ENCODE peak calls at places on chromosomes 13 and 19, in eight cellular contexts. One of them, this sample, is unnamed.

GRCh38 chr13:112143753-112144615 is 77.0 kb downstream of the SOX1 start:
- DNase-seq in activated CD4-positive, alpha-beta T cell treated with anti-CD3 and anti-CD28 coated beads, Interleukin-2, amount 50 U/mL, for 4 hours: no peak
- DNase-seq in NK-92 treated with Interleukin-12 subunit alpha and Interleukin-12 subunit beta, amount 100 ng/mL, for 24 hours: no peak
- DNase-seq in adrenal gland: no peak
- DNase-seq in AG09319: no peak
- DNase-seq in fibroblast of mammary gland: no peak
- DNase-seq in CD8-positive, alpha-beta T cell: no peak
- DNase-seq in EH: no peak
- DNase-seq in this sample: no peak

GRCh38 chr13:114004416-114005205 is 30.7 kb upstream of the C13orf46 start:
- DNase-seq in activated CD4-positive, alpha-beta T cell treated with anti-CD3 and anti-CD28 coated beads, Interleukin-2, amount 50 U/mL, for 4 hours: no peak
- DNase-seq in NK-92 treated with Interleukin-12 subunit alpha and Interleukin-12 subunit beta, amount 100 ng/mL, for 24 hours: no peak
- DNase-seq in adrenal gland: no peak
- DNase-seq in AG09319: no peak
- DNase-seq in fibroblast of mammary gland: peak
- DNase-seq in CD8-positive, alpha-beta T cell: no peak
- DNase-seq in EH: no peak
- DNase-seq in this sample: no peak

GRCh38 chr13:97076898-97077297 is 82.6 kb upstream of the OXGR1 start:
- DNase-seq in activated CD4-positive, alpha-beta T cell treated with anti-CD3 and anti-CD28 coated beads, Interleukin-2, amount 50 U/mL, for 4 hours: no peak
- DNase-seq in NK-92 treated with Interleukin-12 subunit alpha and Interleukin-12 subunit beta, amount 100 ng/mL, for 24 hours: no peak
- DNase-seq in adrenal gland: no peak
- DNase-seq in AG09319: peak
- DNase-seq in fibroblast of mammary gland: peak
- DNase-seq in CD8-positive, alpha-beta T cell: no peak
- DNase-seq in EH: no peak
- DNase-seq in this sample: no peak

GRCh38 chr19:13974073-13974472 is 21.8 kb downstream of the DCAF15 start:
- DNase-seq in activated CD4-positive, alpha-beta T cell treated with anti-CD3 and anti-CD28 coated beads, Interleukin-2, amount 50 U/mL, for 4 hours: peak
- DNase-seq in NK-92 treated with Interleukin-12 subunit alpha and Interleukin-12 subunit beta, amount 100 ng/mL, for 24 hours: no peak
- DNase-seq in adrenal gland: no peak
- DNase-seq in AG09319: no peak
- DNase-seq in fibroblast of mammary gland: no peak
- DNase-seq in CD8-positive, alpha-beta T cell: peak
- DNase-seq in EH: peak
- DNase-seq in this sample: no peak

GRCh38 chr13:107681611-107682010 is 533.7 kb downstream of the LIG4 start:
- DNase-seq in activated CD4-positive, alpha-beta T cell treated with anti-CD3 and anti-CD28 coated beads, Interleukin-2, amount 50 U/mL, for 4 hours: no peak
- DNase-seq in NK-92 treated with Interleukin-12 subunit alpha and Interleukin-12 subunit beta, amount 100 ng/mL, for 24 hours: no peak
- DNase-seq in adrenal gland: no peak
- DNase-seq in AG09319: no peak
- DNase-seq in fibroblast of mammary gland: no peak
- DNase-seq in CD8-positive, alpha-beta T cell: no peak
- DNase-seq in EH: no peak
- DNase-seq in this sample: no peak

GRCh38 chr13:45422731-45423130 is 4.6 kb upstream of the SLC25A30 start:
- DNase-seq in activated CD4-positive, alpha-beta T cell treated with anti-CD3 and anti-CD28 coated beads, Interleukin-2, amount 50 U/mL, for 4 hours: no peak
- DNase-seq in NK-92 treated with Interleukin-12 subunit alpha and Interleukin-12 subunit beta, amount 100 ng/mL, for 24 hours: no peak
- DNase-seq in adrenal gland: no peak
- DNase-seq in AG09319: no peak
- DNase-seq in fibroblast of mammary gland: no peak
- DNase-seq in CD8-positive, alpha-beta T cell: no peak
- DNase-seq in EH: no peak
- DNase-seq in this sample: no peak

GRCh38 chr19:5154129-5154798 is 185.4 kb downstream of the KDM4B start:
- DNase-seq in activated CD4-positive, alpha-beta T cell treated with anti-CD3 and anti-CD28 coated beads, Interleukin-2, amount 50 U/mL, for 4 hours: peak
- DNase-seq in NK-92 treated with Interleukin-12 subunit alpha and Interleukin-12 subunit beta, amount 100 ng/mL, for 24 hours: peak
- DNase-seq in adrenal gland: peak
- DNase-seq in AG09319: no peak
- DNase-seq in fibroblast of mammary gland: peak
- DNase-seq in CD8-positive, alpha-beta T cell: no peak
- DNase-seq in EH: peak
- DNase-seq in this sample: no peak

GRCh38 chr13:94739235-94739634 is 26.9 kb upstream of the SOX21 start:
- DNase-seq in activated CD4-positive, alpha-beta T cell treated with anti-CD3 and anti-CD28 coated beads, Interleukin-2, amount 50 U/mL, for 4 hours: no peak
- DNase-seq in NK-92 treated with Interleukin-12 subunit alpha and Interleukin-12 subunit beta, amount 100 ng/mL, for 24 hours: no peak
- DNase-seq in adrenal gland: no peak
- DNase-seq in AG09319: no peak
- DNase-seq in fibroblast of mammary gland: no peak
- DNase-seq in CD8-positive, alpha-beta T cell: no peak
- DNase-seq in EH: no peak
- DNase-seq in this sample: no peak

GRCh38 chr13:98890186-98890585 is 87.7 kb downstream of the DOCK9 start:
- DNase-seq in activated CD4-positive, alpha-beta T cell treated with anti-CD3 and anti-CD28 coated beads, Interleukin-2, amount 50 U/mL, for 4 hours: peak
- DNase-seq in NK-92 treated with Interleukin-12 subunit alpha and Interleukin-12 subunit beta, amount 100 ng/mL, for 24 hours: peak
- DNase-seq in adrenal gland: no peak
- DNase-seq in AG09319: no peak
- DNase-seq in fibroblast of mammary gland: peak
- DNase-seq in CD8-positive, alpha-beta T cell: no peak
- DNase-seq in EH: peak
- DNase-seq in this sample: peak

GRCh38 chr19:4066176-4066606 is 508 bp downstream of the ZBTB7A start:
- DNase-seq in activated CD4-positive, alpha-beta T cell treated with anti-CD3 and anti-CD28 coated beads, Interleukin-2, amount 50 U/mL, for 4 hours: peak
- DNase-seq in NK-92 treated with Interleukin-12 subunit alpha and Interleukin-12 subunit beta, amount 100 ng/mL, for 24 hours: no peak
- DNase-seq in adrenal gland: peak
- DNase-seq in AG09319: no peak
- DNase-seq in fibroblast of mammary gland: no peak
- DNase-seq in CD8-positive, alpha-beta T cell: peak
- DNase-seq in EH: no peak
- DNase-seq in this sample: no peak

GRCh38 chr19:1105217-1105872 is 1.6 kb downstream of the GPX4 start:
- DNase-seq in activated CD4-positive, alpha-beta T cell treated with anti-CD3 and anti-CD28 coated beads, Interleukin-2, amount 50 U/mL, for 4 hours: no peak
- DNase-seq in NK-92 treated with Interleukin-12 subunit alpha and Interleukin-12 subunit beta, amount 100 ng/mL, for 24 hours: no peak
- DNase-seq in adrenal gland: no peak
- DNase-seq in AG09319: no peak
- DNase-seq in fibroblast of mammary gland: peak
- DNase-seq in CD8-positive, alpha-beta T cell: no peak
- DNase-seq in EH: peak
- DNase-seq in this sample: no peak